ENCODE peak calls at places on chromosomes 1 and 21, in six cellular contexts. One of them, this sample, is unnamed.

GRCh38 chr1:1250828-1251284 is 4.3 kb upstream of the C1QTNF12 start:
- DNase-seq in GM23338: no peak
- DNase-seq in tibial nerve: no peak
- DNase-seq in epithelial cell of esophagus: peak; percentile 93
- DNase-seq in B cell: peak; percentile 76
- DNase-seq in Panc1: no peak
- DNase-seq in this sample: peak; percentile 83

GRCh38 chr1:192575499-192576189 is at the start of gene RGS1:
- DNase-seq in GM23338: peak; percentile 8
- DNase-seq in tibial nerve: no peak
- DNase-seq in epithelial cell of esophagus: no peak
- DNase-seq in B cell: peak; percentile 11
- DNase-seq in Panc1: no peak
- DNase-seq in this sample: peak; percentile 40

GRCh38 chr21:36630485-36631206 is 68.3 kb upstream of the SIM2 start:
- DNase-seq in GM23338: peak; percentile 94
- DNase-seq in tibial nerve: no peak
- DNase-seq in epithelial cell of esophagus: peak; percentile 61
- DNase-seq in B cell: peak; percentile 51
- DNase-seq in Panc1: peak; percentile 20
- DNase-seq in this sample: peak; percentile 74

GRCh38 chr1:159752135-159752580 is 28.6 kb upstream of the DUSP23 start:
- DNase-seq in GM23338: no peak
- DNase-seq in tibial nerve: peak; percentile 60
- DNase-seq in epithelial cell of esophagus: peak; percentile 84
- DNase-seq in B cell: no peak
- DNase-seq in Panc1: no peak
- DNase-seq in this sample: no peak

GRCh38 chr1:17527036-17527914 is 12.2 kb upstream of the ARHGEF10L start:
- DNase-seq in GM23338: no peak
- DNase-seq in tibial nerve: no peak
- DNase-seq in epithelial cell of esophagus: no peak
- DNase-seq in B cell: no peak
- DNase-seq in Panc1: no peak
- DNase-seq in this sample: no peak

GRCh38 chr1:116709666-116710167 is 42.2 kb upstream of the IGSF3 start:
- DNase-seq in GM23338: no peak
- DNase-seq in tibial nerve: no peak
- DNase-seq in epithelial cell of esophagus: no peak
- DNase-seq in B cell: no peak
- DNase-seq in Panc1: no peak
- DNase-seq in this sample: no peak

GRCh38 chr1:24991242-24992037 is 61.4 kb upstream of the RUNX3 start:
- DNase-seq in GM23338: no peak
- DNase-seq in tibial nerve: no peak
- DNase-seq in epithelial cell of esophagus: no peak
- DNase-seq in B cell: no peak
- DNase-seq in Panc1: no peak
- DNase-seq in this sample: no peak

GRCh38 chr1:2479186-2479585 is 3.1 kb downstream of the PLCH2 start:
- DNase-seq in GM23338: no peak
- DNase-seq in tibial nerve: no peak
- DNase-seq in epithelial cell of esophagus: no peak
- DNase-seq in B cell: no peak
- DNase-seq in Panc1: no peak
- DNase-seq in this sample: no peak

GRCh38 chr1:181424786-181425403 is 58.4 kb upstream of the CACNA1E start:
- DNase-seq in GM23338: peak; percentile 95
- DNase-seq in tibial nerve: peak; percentile 48
- DNase-seq in epithelial cell of esophagus: peak; percentile 67
- DNase-seq in B cell: no peak
- DNase-seq in Panc1: peak; percentile 57
- DNase-seq in this sample: peak; percentile 70

GRCh38 chr1:181417915-181418314 is 65.4 kb upstream of the CACNA1E start:
- DNase-seq in GM23338: no peak
- DNase-seq in tibial nerve: no peak
- DNase-seq in epithelial cell of esophagus: no peak
- DNase-seq in B cell: no peak
- DNase-seq in Panc1: no peak
- DNase-seq in this sample: no peak

GRCh38 chr1:181425566-181425965 is 57.8 kb upstream of the CACNA1E start:
- DNase-seq in GM23338: no peak
- DNase-seq in tibial nerve: no peak
- DNase-seq in epithelial cell of esophagus: no peak
- DNase-seq in B cell: no peak
- DNase-seq in Panc1: no peak
- DNase-seq in this sample: no peak

DNA sequence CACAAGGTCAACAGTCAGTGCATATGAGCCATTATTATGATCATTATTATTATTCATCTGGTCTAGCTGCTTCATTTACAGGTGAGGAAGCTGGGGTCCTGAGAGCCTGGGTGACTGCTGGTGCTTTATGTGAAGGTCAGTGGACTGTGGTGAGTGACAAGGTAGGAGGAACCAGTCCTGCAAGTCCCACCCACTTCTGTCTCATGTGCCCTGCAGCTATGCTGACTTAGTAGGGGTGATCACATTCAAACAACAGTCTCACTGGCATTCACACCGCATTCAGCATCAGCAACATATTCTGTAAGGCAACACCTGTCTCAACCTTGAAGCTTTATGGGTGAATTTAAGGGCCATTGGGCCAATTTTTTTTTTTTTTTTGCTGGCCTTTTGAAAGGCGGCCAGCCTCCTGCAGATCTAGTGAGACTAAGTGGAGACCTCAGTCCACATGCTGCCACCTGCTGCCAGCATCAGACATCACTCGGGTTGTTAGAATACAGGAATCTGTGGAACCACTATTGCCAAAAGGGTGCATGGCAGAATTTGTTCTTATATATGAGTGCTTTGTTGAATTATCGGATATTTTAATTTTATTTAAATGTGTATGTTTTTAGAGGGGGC is 59.9 kb upstream of the CACNA1E start:
- DNase-seq in GM23338: peak; percentile 73
- DNase-seq in tibial nerve: no peak
- DNase-seq in epithelial cell of esophagus: peak; percentile 74
- DNase-seq in B cell: no peak
- DNase-seq in Panc1: no peak
- DNase-seq in this sample: peak; percentile 50
- TF ChIP-seq CTCF in GM23338: peak; percentile 61
- TF ChIP-seq CTCF in tibial nerve: no peak
- TF ChIP-seq CTCF in epithelial cell of esophagus: peak; percentile 53
- TF ChIP-seq CTCF in B cell: no peak
- TF ChIP-seq CTCF in Panc1: peak; percentile 65
- TF ChIP-seq CTCF in this sample: peak; percentile 65

GRCh38 chr1:15975358-15975804 is 520 bp downstream of the ZBTB17 start:
- DNase-seq in GM23338: peak; percentile 84
- DNase-seq in tibial nerve: no peak
- DNase-seq in epithelial cell of esophagus: peak; percentile 56
- DNase-seq in B cell: no peak
- DNase-seq in Panc1: no peak
- DNase-seq in this sample: peak; percentile 83
- TF ChIP-seq CTCF in GM23338: no peak
- TF ChIP-seq CTCF in tibial nerve: no peak
- TF ChIP-seq CTCF in epithelial cell of esophagus: no peak
- TF ChIP-seq CTCF in B cell: no peak
- TF ChIP-seq CTCF in Panc1: no peak
- TF ChIP-seq CTCF in this sample: peak; percentile 41

GRCh38 chr1:40197656-40198055 is 36.5 kb downstream of the RLF start:
- DNase-seq in GM23338: no peak
- DNase-seq in tibial nerve: no peak
- DNase-seq in epithelial cell of esophagus: no peak
- DNase-seq in B cell: no peak
- DNase-seq in Panc1: no peak
- DNase-seq in this sample: no peak
- TF ChIP-seq CTCF in GM23338: peak; percentile 35
- TF ChIP-seq CTCF in tibial nerve: no peak
- TF ChIP-seq CTCF in epithelial cell of esophagus: no peak
- TF ChIP-seq CTCF in B cell: peak; percentile 54
- TF ChIP-seq CTCF in Panc1: no peak
- TF ChIP-seq CTCF in this sample: no peak

DNA sequence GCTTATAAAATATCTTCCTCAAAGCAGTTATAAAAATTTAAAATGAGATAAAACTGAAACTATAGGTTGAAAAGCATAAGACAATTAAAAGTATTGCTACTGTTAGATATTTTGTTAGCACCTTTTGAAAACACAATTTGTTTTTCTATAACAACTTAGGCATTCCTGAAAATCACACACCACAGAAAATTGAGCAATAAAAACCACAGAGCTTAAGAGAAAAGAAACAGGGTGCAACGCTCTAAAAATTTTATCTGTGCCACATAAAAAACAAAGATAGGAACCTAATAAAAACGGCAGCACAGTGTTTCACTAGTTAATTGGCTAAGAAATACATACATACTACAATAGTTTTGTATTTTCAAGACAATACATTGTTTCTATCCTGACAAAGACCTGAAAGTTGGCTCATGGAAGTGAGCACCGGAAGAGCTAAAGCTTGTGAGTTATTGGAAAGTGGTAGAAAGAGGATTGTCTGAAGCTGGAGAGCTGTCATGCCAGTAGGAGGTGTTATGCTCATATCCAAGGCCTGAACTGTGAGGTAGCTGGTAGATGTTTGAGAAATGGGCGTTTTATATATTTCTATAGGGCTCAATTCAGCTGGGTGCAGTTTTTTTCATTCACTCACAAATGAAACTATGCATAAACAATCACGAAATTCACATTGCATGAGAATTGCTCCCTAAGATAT is 45.8 kb downstream of the RGS7 start:
- DNase-seq in GM23338: peak; percentile 16
- DNase-seq in tibial nerve: no peak
- DNase-seq in epithelial cell of esophagus: no peak
- DNase-seq in B cell: no peak
- DNase-seq in Panc1: no peak
- DNase-seq in this sample: no peak
- TF ChIP-seq CTCF in GM23338: no peak
- TF ChIP-seq CTCF in tibial nerve: no peak
- TF ChIP-seq CTCF in epithelial cell of esophagus: no peak
- TF ChIP-seq CTCF in B cell: no peak
- TF ChIP-seq CTCF in Panc1: peak; percentile 9
- TF ChIP-seq CTCF in this sample: no peak

GRCh38 chr1:42657981-42658879 is at the start of gene PPIH:
- DNase-seq in GM23338: peak; percentile 98
- DNase-seq in tibial nerve: peak; percentile 83
- DNase-seq in epithelial cell of esophagus: peak; percentile 96
- DNase-seq in B cell: peak; percentile 84
- DNase-seq in Panc1: peak; percentile 84
- DNase-seq in this sample: peak; percentile 94
- TF ChIP-seq CTCF in GM23338: no peak
- TF ChIP-seq CTCF in tibial nerve: peak; percentile 70
- TF ChIP-seq CTCF in epithelial cell of esophagus: peak; percentile 32
- TF ChIP-seq CTCF in B cell: no peak
- TF ChIP-seq CTCF in Panc1: no peak
- TF ChIP-seq CTCF in this sample: no peak

DNA sequence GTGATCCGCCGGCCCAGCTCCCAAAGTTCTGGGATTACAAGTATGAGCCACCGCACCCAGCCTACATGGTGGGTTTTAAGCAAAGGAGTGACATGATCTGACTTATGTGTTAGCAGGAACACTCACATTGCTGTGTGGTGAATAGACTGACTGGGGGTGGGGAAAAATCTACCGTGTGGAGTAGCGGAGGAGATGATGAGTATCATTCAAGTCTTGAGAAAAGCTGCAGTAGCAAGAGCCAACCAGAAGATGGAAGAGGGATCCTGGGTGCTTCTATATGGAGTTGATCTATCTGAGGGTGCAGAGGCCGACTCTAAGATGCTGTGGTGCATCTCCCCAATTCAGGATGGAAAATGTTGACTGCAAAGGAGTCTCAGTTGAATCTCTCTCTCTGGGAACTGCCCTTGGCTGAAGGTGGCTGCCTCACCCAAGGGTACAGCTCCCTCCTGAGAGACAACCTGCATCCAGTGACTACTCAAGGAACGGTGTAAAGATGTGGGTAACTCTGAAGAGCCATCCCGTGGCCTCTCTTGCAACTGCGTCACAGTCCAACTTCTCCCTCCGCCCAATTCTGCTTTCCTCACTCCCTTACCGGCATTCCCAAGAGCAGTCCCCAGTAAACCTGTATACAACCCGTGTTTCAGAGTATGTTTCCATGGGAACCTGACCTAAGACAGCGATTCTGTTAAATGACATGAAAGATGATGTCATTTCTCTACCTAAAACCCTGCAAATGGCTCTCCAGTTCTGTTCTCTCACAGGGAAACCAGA is 7.4 kb upstream of the B3GALNT2 start:
- DNase-seq in GM23338: peak; percentile 56
- DNase-seq in tibial nerve: no peak
- DNase-seq in epithelial cell of esophagus: peak; percentile 59
- DNase-seq in B cell: no peak
- DNase-seq in Panc1: no peak
- DNase-seq in this sample: no peak
- TF ChIP-seq CTCF in GM23338: peak; percentile 28
- TF ChIP-seq CTCF in tibial nerve: no peak
- TF ChIP-seq CTCF in epithelial cell of esophagus: peak; percentile 13
- TF ChIP-seq CTCF in B cell: no peak
- TF ChIP-seq CTCF in Panc1: peak; percentile 68
- TF ChIP-seq CTCF in this sample: no peak

DNA sequence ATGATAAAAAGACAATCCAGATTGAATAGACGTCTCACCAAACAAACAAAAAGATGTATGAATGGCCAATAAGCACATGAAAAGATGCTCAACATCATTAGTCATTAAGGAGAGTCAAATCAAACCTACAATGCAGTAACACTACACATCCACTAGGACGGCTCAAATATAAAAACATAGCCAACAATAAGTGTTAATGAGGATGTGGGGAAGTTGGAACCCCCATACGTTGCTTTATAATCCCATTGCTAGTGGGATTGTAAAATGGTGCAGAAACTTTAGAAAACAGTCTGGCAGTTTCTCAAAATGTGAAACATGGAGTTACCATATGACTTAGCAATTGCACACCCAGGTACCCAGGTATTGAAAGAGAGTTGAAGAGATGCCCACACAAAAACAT is 14.7 kb upstream of the IL24 start:
- DNase-seq in GM23338: peak; percentile 15
- DNase-seq in tibial nerve: no peak
- DNase-seq in epithelial cell of esophagus: no peak
- DNase-seq in B cell: no peak
- DNase-seq in Panc1: no peak
- DNase-seq in this sample: no peak
- TF ChIP-seq CTCF in GM23338: peak; percentile 58
- TF ChIP-seq CTCF in tibial nerve: no peak
- TF ChIP-seq CTCF in epithelial cell of esophagus: no peak
- TF ChIP-seq CTCF in B cell: no peak
- TF ChIP-seq CTCF in Panc1: no peak
- TF ChIP-seq CTCF in this sample: no peak

DNA sequence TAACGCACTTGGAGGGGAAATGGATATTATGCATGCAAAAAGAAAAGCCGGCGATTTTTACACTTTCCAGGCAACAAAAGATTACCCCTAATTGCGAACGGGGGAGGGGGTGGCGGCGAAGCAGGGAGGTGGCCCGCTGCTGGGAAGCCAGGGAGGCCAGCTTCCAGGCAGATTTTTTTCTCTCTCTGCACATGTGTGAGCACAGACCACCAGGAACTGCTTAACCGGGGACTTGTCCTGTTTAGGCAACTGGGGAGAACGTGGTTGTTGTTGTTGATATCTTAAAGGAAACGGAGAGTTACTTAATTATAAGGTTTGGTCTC is 249.7 kb downstream of the FOXD2 start:
- DNase-seq in GM23338: peak; percentile 52
- DNase-seq in tibial nerve: no peak
- DNase-seq in epithelial cell of esophagus: no peak
- DNase-seq in B cell: no peak
- DNase-seq in Panc1: no peak
- DNase-seq in this sample: no peak
- TF ChIP-seq CTCF in GM23338: no peak
- TF ChIP-seq CTCF in tibial nerve: no peak
- TF ChIP-seq CTCF in epithelial cell of esophagus: no peak
- TF ChIP-seq CTCF in B cell: no peak
- TF ChIP-seq CTCF in Panc1: no peak
- TF ChIP-seq CTCF in this sample: no peak